ENCODE peak calls at places on chromosomes 13 and 19, in four cellular contexts. L, D, K and G are unnamed samples.

GRCh38 chr13:66405908-66406802 is 824.0 kb downstream of the PCDH9 start:
- DNase-seq in L (no peak), D (no peak), K (no peak), G (no peak)

GRCh38 chr19:38898788-38899446 is 501 bp downstream of the SIRT2 start:
- DNase-seq in L (no peak), D (no peak), K (no peak), G (no peak)

GRCh38 chr19:3162418-3163229 is 15.9 kb upstream of the S1PR4 start:
- DNase-seq in L (no peak), D (no peak), K (peak; percentile 71), G (no peak)

GRCh38 chr13:66704110-66704509 is 526.0 kb downstream of the PCDH9 start:
- DNase-seq in L (no peak), D (no peak), K (no peak), G (no peak)

GRCh38 chr19:19459099-19459498 is 53.6 kb downstream of the GATAD2A start:
- DNase-seq in L (no peak), D (no peak), K (no peak), G (no peak)

GRCh38 chr13:98584668-98585397 is 7.9 kb upstream of the STK24 start:
- DNase-seq in L (no peak), D (no peak), K (no peak), G (no peak)

GRCh38 chr19:7832781-7833180 is 2.8 kb downstream of the EVI5L start:
- DNase-seq in L (no peak), D (no peak), K (no peak), G (no peak)

GRCh38 chr13:101623469-101624209 is 171.2 kb downstream of the ITGBL1 start:
- DNase-seq in L (no peak), D (no peak), K (no peak), G (no peak)

GRCh38 chr19:39335168-39335567 is 675 bp downstream of the GMFG start:
- DNase-seq in L (no peak), D (no peak), K (peak; percentile 62), G (no peak)

GRCh38 chr19:18193388-18194207 is 580 bp downstream of the MPV17L2 start:
- DNase-seq in L (no peak), D (no peak), K (no peak), G (no peak)

GRCh38 chr13:90455861-90456260 is 891.6 kb upstream of the MIR17HG start:
- DNase-seq in L (no peak), D (no peak), K (no peak), G (no peak)

GRCh38 chr19:19338082-19338481 is 17.5 kb downstream of the MAU2 start:
- DNase-seq in L (no peak), D (no peak), K (no peak), G (no peak)

GRCh38 chr13:53198017-53198416 is 169.4 kb downstream of the OLFM4 start:
- DNase-seq in L (no peak), D (no peak), K (no peak), G (no peak)

GRCh38 chr13:25625361-25625760 is 253.6 kb downstream of the ATP8A2 start:
- DNase-seq in L (no peak), D (no peak), K (no peak), G (no peak)

GRCh38 chr19:29285878-29286277 is 72.9 kb upstream of the UQCRFS1 start:
- DNase-seq in L (peak; percentile 28), D (no peak), K (peak; percentile 35), G (no peak)

GRCh38 chr13:106529415-106530208 is 5.8 kb downstream of the EFNB2 start:
- DNase-seq in L (no peak), D (no peak), K (no peak), G (no peak)

GRCh38 chr19:13018037-13018914 is 23.0 kb downstream of the NFIX start:
- DNase-seq in L (no peak), D (no peak), K (peak; percentile 54), G (no peak)

GRCh38 chr13:31638577-31638976 is 100.7 kb upstream of the RXFP2 start:
- DNase-seq in L (no peak), D (no peak), K (no peak), G (no peak)

GRCh38 chr13:66111628-66112027 is 1118.5 kb downstream of the PCDH9 start:
- DNase-seq in L (no peak), D (no peak), K (no peak), G (no peak)

GRCh38 chr13:20418953-20419352 is 106.7 kb downstream of the CRYL1 start:
- DNase-seq in L (no peak), D (no peak), K (no peak), G (no peak)

GRCh38 chr19:13475044-13475443 is 31.2 kb downstream of the CACNA1A start:
- DNase-seq in L (no peak), D (no peak), K (no peak), G (no peak)

GRCh38 chr13:62320129-62320724 is 904.6 kb upstream of the PCDH20 start:
- DNase-seq in L (no peak), D (peak; percentile 36), K (no peak), G (no peak)

GRCh38 chr13:110869805-110870706 is 44.8 kb downstream of the ANKRD10 start:
- DNase-seq in L (peak; percentile 37), D (no peak), K (peak; percentile 85), G (no peak)

GRCh38 chr13:51995677-51996551 is 15.3 kb downstream of the ATP7B start:
- DNase-seq in L (no peak), D (no peak), K (peak; percentile 37), G (no peak)

GRCh38 chr13:53238241-53238640 is 209.6 kb downstream of the OLFM4 start:
- DNase-seq in L (no peak), D (no peak), K (no peak), G (no peak)

GRCh38 chr13:47457631-47458030 is 543.4 kb downstream of the SUCLA2 start:
- DNase-seq in L (no peak), D (no peak), K (no peak), G (no peak)

GRCh38 chr13:98697833-98698232 is 54.6 kb downstream of the SLC15A1 start:
- DNase-seq in L (no peak), D (no peak), K (no peak), G (no peak)

GRCh38 chr13:31940076-31940475 is 91.5 kb upstream of the FRY start:
- DNase-seq in L (no peak), D (no peak), K (no peak), G (no peak)

GRCh38 chr19:35822579-35822978 is 9.9 kb upstream of the PRODH2 start:
- DNase-seq in L (peak; percentile 70), D (no peak), K (peak; percentile 41), G (no peak)

GRCh38 chr13:28059214-28059613 is 41.2 kb downstream of the FLT3 start:
- DNase-seq in L (peak; percentile 45), D (no peak), K (peak; percentile 44), G (no peak)

GRCh38 chr13:102234618-102235017 is 167.2 kb downstream of the FGF14 start:
- DNase-seq in L (no peak), D (no peak), K (no peak), G (no peak)

GRCh38 chr13:106083620-106084350 is 451.7 kb downstream of the EFNB2 start:
- DNase-seq in L (no peak), D (no peak), K (no peak), G (no peak)

GRCh38 chr19:31145909-31146453 is 203.3 kb downstream of the TSHZ3 start:
- DNase-seq in L (no peak), D (no peak), K (no peak), G (no peak)
- TF ChIP-seq POLR2AphosphoS5 in L (no peak), D (no peak), K (no peak), G (no peak)

DNA sequence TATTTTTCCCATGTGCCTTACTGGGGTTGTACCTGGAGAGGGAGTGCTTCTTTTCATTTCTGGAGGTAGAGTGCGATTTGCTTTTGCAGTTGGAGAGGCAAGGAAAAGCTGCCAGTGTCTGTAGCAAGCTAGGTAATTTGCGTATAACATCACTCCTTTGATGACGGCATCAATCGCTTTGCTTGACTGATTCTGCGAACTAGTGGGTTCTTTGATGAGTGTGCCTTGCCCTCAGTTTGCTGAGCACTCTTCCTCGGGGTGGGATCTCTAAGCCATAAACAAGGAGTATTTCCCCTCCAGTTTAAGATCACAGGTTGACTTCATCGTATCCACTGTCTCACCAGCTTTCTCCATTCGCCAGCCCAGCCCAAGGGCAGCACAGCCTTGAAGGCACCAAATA is 344.5 kb downstream of the KCNRG start:
- DNase-seq in L (no peak), D (no peak), K (no peak), G (no peak)
- TF ChIP-seq SPI1 in L (no peak), D (no peak), K (no peak), G (no peak)

DNA sequence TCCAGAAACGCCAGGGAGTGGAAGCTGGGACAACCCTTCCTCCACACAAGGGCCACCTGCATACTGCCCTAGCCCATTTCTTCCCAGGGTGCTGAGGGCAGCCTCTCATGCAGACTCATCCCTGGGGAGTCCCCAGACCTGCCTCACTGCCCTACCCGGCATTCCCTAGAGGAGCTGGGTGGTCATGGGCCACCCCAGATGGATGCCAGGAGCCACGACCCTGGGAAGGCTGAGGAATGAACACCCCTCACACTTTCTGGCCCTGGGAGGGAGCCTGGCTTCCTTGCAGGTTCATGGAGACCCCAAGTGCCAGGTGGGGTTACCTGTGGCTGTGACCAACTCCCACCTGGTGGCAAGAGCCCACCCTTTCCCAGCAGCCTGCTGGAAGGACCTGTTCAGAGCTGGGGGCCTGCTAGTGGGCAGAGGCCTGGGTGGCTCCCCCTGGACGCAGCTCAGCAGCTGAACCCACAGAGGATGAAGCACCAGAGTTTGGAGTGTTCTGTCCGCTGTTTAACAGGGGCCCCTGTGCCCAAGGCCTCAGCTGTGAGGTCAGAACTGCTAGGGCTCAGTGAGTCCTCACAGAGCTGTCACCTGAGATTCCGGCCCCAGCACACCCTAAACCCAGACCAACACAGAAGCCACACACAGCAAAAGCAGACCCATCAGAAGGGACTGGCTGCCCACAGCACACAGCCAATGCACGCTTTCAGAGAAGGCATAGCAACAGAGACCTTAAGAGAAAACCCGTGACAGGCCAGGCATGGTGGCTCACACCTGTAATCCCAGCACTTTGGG is 6.6 kb downstream of the ACP4 start:
- DNase-seq in L (no peak), D (no peak), K (no peak), G (no peak)
- TF ChIP-seq POLR2AphosphoS5 in L (peak; percentile 42), D (peak; percentile 11), K (peak; percentile 21), G (peak; percentile 88)

DNA sequence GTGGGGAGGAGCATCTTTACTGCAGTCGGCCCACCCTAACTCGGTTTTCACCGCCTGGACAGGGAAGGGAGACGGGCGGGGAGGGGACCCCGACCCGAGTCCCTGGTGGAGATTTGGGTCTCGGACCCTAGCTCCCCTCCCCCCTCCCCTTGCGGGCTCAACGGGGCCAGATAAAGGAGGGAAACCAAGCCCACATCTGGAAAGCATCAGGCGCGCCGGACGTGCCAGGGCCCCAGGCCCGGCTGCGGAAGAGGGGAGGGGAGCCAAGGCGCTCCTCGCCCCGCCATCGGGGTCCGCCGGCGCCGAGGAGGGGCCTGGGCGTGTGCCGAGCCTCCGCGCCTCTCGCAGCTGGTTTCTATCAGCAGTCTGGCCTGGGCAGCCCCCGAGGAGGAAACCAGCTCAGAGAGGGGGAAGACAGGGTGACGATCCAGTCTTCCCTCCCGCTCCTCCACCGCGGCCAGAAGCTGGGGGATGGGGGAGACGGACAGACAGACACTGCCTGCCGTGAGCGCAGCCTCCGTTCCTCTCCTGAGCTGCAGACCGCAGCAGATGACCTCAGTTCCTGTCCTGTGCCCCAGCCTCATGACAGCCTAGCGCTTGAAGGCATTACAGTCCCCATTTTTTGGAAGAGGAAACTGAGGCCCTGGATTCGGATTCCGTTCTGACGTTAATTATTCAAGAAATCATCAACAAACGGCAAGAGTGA is 3.5 kb upstream of the GNG8 start:
- DNase-seq in L (peak; percentile 57), D (no peak), K (peak; percentile 57), G (no peak)
- TF ChIP-seq SPI1 in L (no peak), D (peak; percentile 26), K (peak; percentile 24), G (no peak)